ENCODE peak calls at places on chromosomes 13 and 19, in nine cellular contexts. One of them, this sample, is unnamed.

GRCh38 chr19:35040826-35041547 is 534 bp upstream of the HPN start:
- DNase-seq in kidney epithelial cell: no peak
- DNase-seq in tibial nerve: peak
- DNase-seq in GM10248: no peak
- DNase-seq in AG04450: no peak
- DNase-seq in astrocyte of the cerebellum: no peak
- DNase-seq in upper lobe of right lung: peak
- DNase-seq in body of pancreas: peak
- DNase-seq in fibroblast of lung: peak
- DNase-seq in this sample: no peak

GRCh38 chr13:73983109-73983508 is 151.1 kb downstream of the KLF12 start:
- DNase-seq in astrocyte of the cerebellum: no peak
- DNase-seq in AG04450: no peak
- DNase-seq in tibial nerve: no peak
- DNase-seq in GM10248: no peak
- DNase-seq in fibroblast of lung: no peak
- DNase-seq in kidney epithelial cell: no peak
- DNase-seq in upper lobe of right lung: no peak
- DNase-seq in body of pancreas: no peak
- DNase-seq in this sample: no peak

GRCh38 chr13:108288741-108289140 is 19.2 kb downstream of the TNFSF13B start:
- DNase-seq in tibial nerve: no peak
- DNase-seq in kidney epithelial cell: no peak
- DNase-seq in AG04450: no peak
- DNase-seq in upper lobe of right lung: no peak
- DNase-seq in astrocyte of the cerebellum: no peak
- DNase-seq in fibroblast of lung: no peak
- DNase-seq in body of pancreas: no peak
- DNase-seq in GM10248: no peak
- DNase-seq in this sample: no peak

GRCh38 chr13:84645196-84646071 is 763.2 kb upstream of the SLITRK1 start:
- DNase-seq in astrocyte of the cerebellum: no peak
- DNase-seq in fibroblast of lung: no peak
- DNase-seq in upper lobe of right lung: no peak
- DNase-seq in tibial nerve: no peak
- DNase-seq in GM10248: no peak
- DNase-seq in body of pancreas: peak
- DNase-seq in AG04450: peak
- DNase-seq in kidney epithelial cell: no peak
- DNase-seq in this sample: no peak

GRCh38 chr19:4910594-4911273 is 1.4 kb downstream of the UHRF1 start:
- DNase-seq in tibial nerve: no peak
- DNase-seq in body of pancreas: no peak
- DNase-seq in GM10248: no peak
- DNase-seq in fibroblast of lung: peak
- DNase-seq in upper lobe of right lung: no peak
- DNase-seq in kidney epithelial cell: no peak
- DNase-seq in astrocyte of the cerebellum: no peak
- DNase-seq in AG04450: no peak
- DNase-seq in this sample: peak

GRCh38 chr13:113857531-113858195 is 6.2 kb downstream of the GAS6 start:
- DNase-seq in tibial nerve: no peak
- DNase-seq in astrocyte of the cerebellum: no peak
- DNase-seq in GM10248: no peak
- DNase-seq in upper lobe of right lung: no peak
- DNase-seq in kidney epithelial cell: no peak
- DNase-seq in AG04450: no peak
- DNase-seq in fibroblast of lung: no peak
- DNase-seq in body of pancreas: no peak
- DNase-seq in this sample: no peak

GRCh38 chr13:112711528-112712265 is 21.9 kb downstream of the ATP11A start:
- DNase-seq in fibroblast of lung: peak
- DNase-seq in GM10248: peak
- DNase-seq in kidney epithelial cell: peak
- DNase-seq in upper lobe of right lung: peak
- DNase-seq in tibial nerve: peak
- DNase-seq in astrocyte of the cerebellum: peak
- DNase-seq in AG04450: peak
- DNase-seq in body of pancreas: peak
- DNase-seq in this sample: no peak

GRCh38 chr13:46355906-46356305 is 31.1 kb downstream of the RUBCNL start:
- DNase-seq in tibial nerve: no peak
- DNase-seq in GM10248: no peak
- DNase-seq in upper lobe of right lung: no peak
- DNase-seq in AG04450: no peak
- DNase-seq in fibroblast of lung: no peak
- DNase-seq in kidney epithelial cell: no peak
- DNase-seq in body of pancreas: no peak
- DNase-seq in astrocyte of the cerebellum: no peak
- DNase-seq in this sample: no peak

GRCh38 chr13:94784066-94784465 is 71.7 kb upstream of the SOX21 start:
- DNase-seq in astrocyte of the cerebellum: peak
- DNase-seq in tibial nerve: no peak
- DNase-seq in fibroblast of lung: no peak
- DNase-seq in body of pancreas: no peak
- DNase-seq in AG04450: no peak
- DNase-seq in kidney epithelial cell: no peak
- DNase-seq in upper lobe of right lung: no peak
- DNase-seq in GM10248: no peak
- DNase-seq in this sample: no peak

GRCh38 chr19:2719910-2720776 is 1.0 kb downstream of the DIRAS1 start:
- DNase-seq in body of pancreas: peak
- DNase-seq in tibial nerve: no peak
- DNase-seq in AG04450: no peak
- DNase-seq in upper lobe of right lung: no peak
- DNase-seq in GM10248: no peak
- DNase-seq in astrocyte of the cerebellum: no peak
- DNase-seq in fibroblast of lung: peak
- DNase-seq in kidney epithelial cell: no peak
- DNase-seq in this sample: no peak
- TF ChIP-seq CTCF in body of pancreas: no peak
- TF ChIP-seq CTCF in tibial nerve: no peak
- TF ChIP-seq CTCF in AG04450: peak
- TF ChIP-seq CTCF in upper lobe of right lung: no peak
- TF ChIP-seq CTCF in GM10248: no peak
- TF ChIP-seq CTCF in astrocyte of the cerebellum: no peak
- TF ChIP-seq CTCF in fibroblast of lung: peak
- TF ChIP-seq CTCF in kidney epithelial cell: no peak
- TF ChIP-seq CTCF in this sample: no peak

GRCh38 chr19:6767357-6768235 is at the start of gene SH2D3A:
- DNase-seq in GM10248: peak
- DNase-seq in astrocyte of the cerebellum: no peak
- DNase-seq in kidney epithelial cell: no peak
- DNase-seq in upper lobe of right lung: peak
- DNase-seq in fibroblast of lung: peak
- DNase-seq in AG04450: no peak
- DNase-seq in body of pancreas: peak
- DNase-seq in tibial nerve: no peak
- DNase-seq in this sample: no peak

GRCh38 chr19:6768236-6768785 is 1.1 kb upstream of the SH2D3A start:
- DNase-seq in upper lobe of right lung: no peak
- DNase-seq in AG04450: no peak
- DNase-seq in astrocyte of the cerebellum: no peak
- DNase-seq in GM10248: no peak
- DNase-seq in tibial nerve: no peak
- DNase-seq in kidney epithelial cell: no peak
- DNase-seq in fibroblast of lung: no peak
- DNase-seq in body of pancreas: no peak
- DNase-seq in this sample: no peak

GRCh38 chr19:6766357-6767080 is 716 bp downstream of the SH2D3A start:
- DNase-seq in kidney epithelial cell: no peak
- DNase-seq in body of pancreas: peak
- DNase-seq in astrocyte of the cerebellum: no peak
- DNase-seq in GM10248: no peak
- DNase-seq in upper lobe of right lung: no peak
- DNase-seq in AG04450: no peak
- DNase-seq in tibial nerve: no peak
- DNase-seq in fibroblast of lung: no peak
- DNase-seq in this sample: no peak

GRCh38 chr19:6767081-6767356 is 216 bp downstream of the SH2D3A start:
- DNase-seq in tibial nerve: no peak
- DNase-seq in astrocyte of the cerebellum: no peak
- DNase-seq in upper lobe of right lung: no peak
- DNase-seq in body of pancreas: no peak
- DNase-seq in AG04450: no peak
- DNase-seq in GM10248: no peak
- DNase-seq in fibroblast of lung: no peak
- DNase-seq in kidney epithelial cell: no peak
- DNase-seq in this sample: no peak

DNA sequence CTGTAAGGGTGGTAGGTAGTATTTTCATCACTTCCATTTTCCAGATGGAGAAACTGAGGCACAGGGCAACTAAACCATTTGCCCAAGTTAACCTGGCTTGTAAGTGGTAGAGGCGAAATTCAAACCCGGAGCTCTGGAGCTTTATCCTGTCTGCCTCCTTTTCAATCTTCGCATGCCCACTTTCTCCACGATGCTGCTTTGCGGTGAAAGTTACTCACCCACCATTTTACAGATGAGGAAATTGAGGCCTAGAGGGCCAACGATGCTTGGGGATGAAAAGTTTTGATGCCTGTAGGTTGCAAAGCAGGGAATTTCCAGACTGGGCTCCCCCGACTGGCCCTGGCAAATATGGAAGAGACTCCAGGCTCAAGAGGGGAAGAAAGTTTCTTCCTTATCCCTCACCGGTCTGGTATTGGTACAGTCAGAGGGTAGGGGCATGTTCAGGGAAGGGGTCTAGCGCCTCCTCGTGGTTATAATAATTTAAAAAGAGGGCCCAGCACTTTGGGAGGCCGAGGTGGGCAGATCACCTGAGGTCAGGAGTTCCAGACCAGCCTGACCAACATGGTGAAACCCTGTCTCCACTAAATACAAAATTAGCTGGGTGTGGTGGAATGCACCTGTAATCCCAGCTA is 1.9 kb upstream of the SH2D3A start:
- DNase-seq in GM10248: no peak
- DNase-seq in tibial nerve: no peak
- DNase-seq in AG04450: no peak
- DNase-seq in fibroblast of lung: peak
- DNase-seq in upper lobe of right lung: no peak
- DNase-seq in astrocyte of the cerebellum: no peak
- DNase-seq in kidney epithelial cell: no peak
- DNase-seq in body of pancreas: peak
- DNase-seq in this sample: no peak
- TF ChIP-seq CTCF in GM10248: no peak
- TF ChIP-seq CTCF in tibial nerve: no peak
- TF ChIP-seq CTCF in AG04450: peak
- TF ChIP-seq CTCF in fibroblast of lung: no peak
- TF ChIP-seq CTCF in upper lobe of right lung: peak
- TF ChIP-seq CTCF in astrocyte of the cerebellum: no peak
- TF ChIP-seq CTCF in kidney epithelial cell: peak
- TF ChIP-seq CTCF in body of pancreas: peak
- TF ChIP-seq CTCF in this sample: peak

DNA sequence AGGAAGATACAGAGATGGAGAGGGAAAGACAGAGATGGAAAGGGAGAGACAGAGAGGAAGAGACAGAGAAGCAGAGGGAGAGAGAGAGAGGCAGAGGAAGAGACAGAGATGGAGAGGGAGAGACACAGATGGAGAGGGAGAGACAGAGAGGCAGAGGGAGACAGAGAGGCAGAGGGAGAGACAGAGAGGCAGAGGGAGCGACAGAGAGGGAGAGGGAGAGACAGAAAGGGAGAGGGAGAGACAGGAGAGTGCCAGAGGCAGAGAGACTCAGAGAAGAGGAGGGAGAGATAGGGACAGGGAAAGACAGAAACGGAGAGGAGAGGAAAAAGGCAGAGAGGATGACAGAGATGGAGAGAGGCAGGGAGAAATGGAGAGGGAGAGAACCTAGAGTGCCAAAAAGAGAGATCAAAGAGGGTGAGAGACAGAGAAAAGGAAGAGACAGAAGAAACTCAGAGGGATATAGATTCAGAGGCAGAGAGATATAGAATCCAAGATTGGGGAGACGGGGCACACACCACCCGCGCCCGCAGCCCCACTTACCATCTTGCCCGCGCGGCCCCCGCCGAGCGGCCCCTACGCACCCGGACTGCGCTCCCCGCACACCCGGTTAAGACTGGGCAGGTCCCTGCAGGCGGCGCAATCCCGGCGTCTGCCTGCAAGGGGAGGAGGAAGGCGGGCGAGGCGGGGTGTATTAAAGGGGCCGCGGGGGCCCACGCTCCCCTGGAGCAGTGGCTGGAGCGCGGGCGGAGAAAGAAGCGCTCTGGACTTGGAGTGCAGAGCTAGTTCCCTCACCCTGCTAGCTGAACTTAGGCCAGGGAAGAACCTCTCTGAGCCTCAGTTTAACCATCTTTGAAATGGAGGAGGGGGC is 10.7 kb downstream of the TM6SF2 start:
- DNase-seq in AG04450: no peak
- DNase-seq in fibroblast of lung: no peak
- DNase-seq in upper lobe of right lung: peak
- DNase-seq in body of pancreas: no peak
- DNase-seq in astrocyte of the cerebellum: no peak
- DNase-seq in GM10248: no peak
- DNase-seq in kidney epithelial cell: no peak
- DNase-seq in tibial nerve: no peak
- DNase-seq in this sample: no peak
- TF ChIP-seq CTCF in AG04450: no peak
- TF ChIP-seq CTCF in fibroblast of lung: no peak
- TF ChIP-seq CTCF in upper lobe of right lung: no peak
- TF ChIP-seq CTCF in body of pancreas: no peak
- TF ChIP-seq CTCF in astrocyte of the cerebellum: no peak
- TF ChIP-seq CTCF in GM10248: no peak
- TF ChIP-seq CTCF in kidney epithelial cell: no peak
- TF ChIP-seq CTCF in tibial nerve: no peak
- TF ChIP-seq CTCF in this sample: no peak

GRCh38 chr13:42497798-42498197 is 76.2 kb upstream of the TNFSF11 start:
- DNase-seq in AG04450: no peak
- DNase-seq in astrocyte of the cerebellum: peak
- DNase-seq in fibroblast of lung: peak
- DNase-seq in upper lobe of right lung: no peak
- DNase-seq in body of pancreas: no peak
- DNase-seq in tibial nerve: no peak
- DNase-seq in GM10248: peak
- DNase-seq in kidney epithelial cell: peak
- DNase-seq in this sample: no peak

GRCh38 chr13:42495751-42496150 is 78.2 kb upstream of the TNFSF11 start:
- DNase-seq in upper lobe of right lung: no peak
- DNase-seq in GM10248: no peak
- DNase-seq in fibroblast of lung: no peak
- DNase-seq in astrocyte of the cerebellum: no peak
- DNase-seq in body of pancreas: no peak
- DNase-seq in tibial nerve: no peak
- DNase-seq in kidney epithelial cell: no peak
- DNase-seq in AG04450: no peak
- DNase-seq in this sample: no peak

GRCh38 chr13:42494157-42494556 is 79.8 kb upstream of the TNFSF11 start:
- DNase-seq in upper lobe of right lung: no peak
- DNase-seq in GM10248: no peak
- DNase-seq in AG04450: no peak
- DNase-seq in kidney epithelial cell: no peak
- DNase-seq in tibial nerve: no peak
- DNase-seq in astrocyte of the cerebellum: no peak
- DNase-seq in fibroblast of lung: no peak
- DNase-seq in body of pancreas: no peak
- DNase-seq in this sample: no peak

GRCh38 chr13:42495256-42495655 is 78.7 kb upstream of the TNFSF11 start:
- DNase-seq in upper lobe of right lung: no peak
- DNase-seq in fibroblast of lung: no peak
- DNase-seq in astrocyte of the cerebellum: no peak
- DNase-seq in AG04450: no peak
- DNase-seq in kidney epithelial cell: no peak
- DNase-seq in tibial nerve: no peak
- DNase-seq in body of pancreas: no peak
- DNase-seq in GM10248: no peak
- DNase-seq in this sample: no peak

GRCh38 chr13:42498521-42498920 is 75.4 kb upstream of the TNFSF11 start:
- DNase-seq in upper lobe of right lung: no peak
- DNase-seq in fibroblast of lung: no peak
- DNase-seq in tibial nerve: no peak
- DNase-seq in GM10248: no peak
- DNase-seq in astrocyte of the cerebellum: no peak
- DNase-seq in body of pancreas: no peak
- DNase-seq in kidney epithelial cell: no peak
- DNase-seq in AG04450: no peak
- DNase-seq in this sample: no peak
- TF ChIP-seq CTCF in upper lobe of right lung: no peak
- TF ChIP-seq CTCF in fibroblast of lung: no peak
- TF ChIP-seq CTCF in tibial nerve: no peak
- TF ChIP-seq CTCF in GM10248: no peak
- TF ChIP-seq CTCF in astrocyte of the cerebellum: no peak
- TF ChIP-seq CTCF in body of pancreas: no peak
- TF ChIP-seq CTCF in kidney epithelial cell: no peak
- TF ChIP-seq CTCF in AG04450: no peak
- TF ChIP-seq CTCF in this sample: peak